ENCODE peak calls at places on chromosomes 1 and 21, in nine cellular contexts. One of them, this sample, is unnamed.

GRCh38 chr1:36781098-36781497 is 253.2 kb downstream of the GRIK3 start:
- DNase-seq in lower lobe of right lung: no peak
- DNase-seq in IMR-90: no peak
- DNase-seq in fibroblast of lung: no peak
- DNase-seq in ovary: no peak
- DNase-seq in body of pancreas: no peak
- DNase-seq in transverse colon: no peak
- DNase-seq in tibial nerve: no peak
- DNase-seq in suprapubic skin: no peak
- DNase-seq in this sample: no peak

GRCh38 chr1:236689713-236690569 is 3.6 kb downstream of the ACTN2 start:
- DNase-seq in lower lobe of right lung: no peak
- DNase-seq in IMR-90: no peak
- DNase-seq in fibroblast of lung: no peak
- DNase-seq in ovary: no peak
- DNase-seq in body of pancreas: no peak
- DNase-seq in transverse colon: no peak
- DNase-seq in tibial nerve: no peak
- DNase-seq in suprapubic skin: no peak
- DNase-seq in this sample: no peak

GRCh38 chr21:19049567-19049966 is 646.0 kb upstream of the TMPRSS15 start:
- DNase-seq in lower lobe of right lung: no peak
- DNase-seq in IMR-90: no peak
- DNase-seq in fibroblast of lung: no peak
- DNase-seq in ovary: no peak
- DNase-seq in body of pancreas: no peak
- DNase-seq in transverse colon: no peak
- DNase-seq in tibial nerve: no peak
- DNase-seq in suprapubic skin: no peak
- DNase-seq in this sample: no peak

GRCh38 chr1:117447661-117448060 is 80.4 kb downstream of the MAN1A2 start:
- DNase-seq in lower lobe of right lung: no peak
- DNase-seq in IMR-90: peak
- DNase-seq in fibroblast of lung: no peak
- DNase-seq in ovary: no peak
- DNase-seq in body of pancreas: no peak
- DNase-seq in transverse colon: no peak
- DNase-seq in tibial nerve: no peak
- DNase-seq in suprapubic skin: no peak
- DNase-seq in this sample: peak

GRCh38 chr1:166920561-166921475 is 44.8 kb upstream of the TADA1 start:
- DNase-seq in lower lobe of right lung: no peak
- DNase-seq in IMR-90: no peak
- DNase-seq in fibroblast of lung: no peak
- DNase-seq in ovary: no peak
- DNase-seq in body of pancreas: no peak
- DNase-seq in transverse colon: no peak
- DNase-seq in tibial nerve: no peak
- DNase-seq in suprapubic skin: no peak
- DNase-seq in this sample: no peak

GRCh38 chr1:159911668-159912067 is 11.7 kb upstream of the CFAP45 start:
- DNase-seq in lower lobe of right lung: no peak
- DNase-seq in IMR-90: no peak
- DNase-seq in fibroblast of lung: no peak
- DNase-seq in ovary: no peak
- DNase-seq in body of pancreas: no peak
- DNase-seq in transverse colon: no peak
- DNase-seq in tibial nerve: no peak
- DNase-seq in suprapubic skin: no peak
- DNase-seq in this sample: no peak

GRCh38 chr1:119878171-119878570 is 18.1 kb downstream of the ADAM30 start:
- DNase-seq in lower lobe of right lung: no peak
- DNase-seq in IMR-90: no peak
- DNase-seq in fibroblast of lung: peak
- DNase-seq in ovary: no peak
- DNase-seq in body of pancreas: no peak
- DNase-seq in transverse colon: no peak
- DNase-seq in tibial nerve: no peak
- DNase-seq in suprapubic skin: no peak
- DNase-seq in this sample: no peak

GRCh38 chr1:65049941-65050713 is 83.8 kb upstream of the JAK1 start:
- DNase-seq in lower lobe of right lung: no peak
- DNase-seq in IMR-90: no peak
- DNase-seq in fibroblast of lung: no peak
- DNase-seq in ovary: no peak
- DNase-seq in body of pancreas: no peak
- DNase-seq in transverse colon: no peak
- DNase-seq in tibial nerve: no peak
- DNase-seq in suprapubic skin: no peak
- DNase-seq in this sample: no peak

GRCh38 chr1:28172690-28173150 is 3.8 kb downstream of the PTAFR start:
- DNase-seq in lower lobe of right lung: peak
- DNase-seq in IMR-90: no peak
- DNase-seq in fibroblast of lung: peak
- DNase-seq in ovary: no peak
- DNase-seq in body of pancreas: no peak
- DNase-seq in transverse colon: peak
- DNase-seq in tibial nerve: no peak
- DNase-seq in suprapubic skin: no peak
- DNase-seq in this sample: no peak
- H3K4me3 ChIP-seq in lower lobe of right lung: peak
- H3K4me3 ChIP-seq in IMR-90: no peak
- H3K4me3 ChIP-seq in fibroblast of lung: no peak
- H3K4me3 ChIP-seq in ovary: no peak
- H3K4me3 ChIP-seq in body of pancreas: no peak
- H3K4me3 ChIP-seq in transverse colon: no peak
- H3K4me3 ChIP-seq in tibial nerve: no peak
- H3K4me3 ChIP-seq in suprapubic skin: no peak
- H3K4me3 ChIP-seq in this sample: no peak

DNA sequence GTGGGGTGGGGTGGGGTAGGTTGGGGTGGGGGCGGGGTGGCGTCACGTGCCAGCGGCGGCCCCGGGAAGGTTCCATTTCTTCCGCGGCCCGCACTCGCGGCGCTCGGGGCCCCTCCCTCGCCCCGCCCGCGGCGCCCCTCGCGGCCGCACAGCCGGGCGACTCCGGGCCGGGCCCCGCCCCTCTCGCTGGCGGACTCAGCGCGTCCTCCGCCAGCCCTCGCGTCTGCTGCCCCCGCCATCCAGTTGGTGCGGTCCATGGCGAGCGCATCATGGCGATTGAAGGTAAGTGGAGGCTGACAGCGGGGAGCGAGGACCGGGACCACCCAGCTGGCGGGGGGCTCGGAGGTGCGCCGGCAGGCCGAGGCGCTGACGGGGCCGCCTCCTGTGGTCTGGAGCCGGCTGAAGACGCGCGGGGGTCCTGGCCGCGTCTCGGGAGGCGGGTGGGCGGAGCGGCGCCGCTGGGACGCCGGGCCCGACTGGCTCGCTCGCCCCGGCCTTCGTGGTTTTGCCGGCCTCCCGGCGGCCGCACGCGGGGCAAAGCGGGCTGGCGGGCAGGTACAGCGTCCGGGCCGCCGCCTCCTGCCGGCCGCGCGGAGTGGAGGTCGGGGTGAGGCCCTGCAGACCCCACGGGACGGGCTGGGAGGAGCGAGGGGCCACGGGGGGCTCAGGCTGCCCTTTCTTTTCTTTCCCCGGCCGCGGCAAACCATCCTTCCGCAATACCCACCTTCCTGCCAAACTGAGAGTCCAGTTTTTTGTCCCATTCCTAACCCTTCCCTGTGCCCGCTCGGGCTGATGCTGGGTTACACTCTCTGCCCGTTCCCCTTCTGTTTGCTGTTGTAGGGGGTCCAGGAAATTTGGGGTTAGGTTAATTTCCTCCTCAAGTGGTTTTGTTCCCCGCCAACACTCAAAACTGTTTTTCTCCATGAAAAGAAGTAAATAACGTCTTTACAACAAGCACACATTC is at the start of gene SYT14:
- DNase-seq in lower lobe of right lung: no peak
- DNase-seq in IMR-90: peak
- DNase-seq in fibroblast of lung: peak
- DNase-seq in ovary: no peak
- DNase-seq in body of pancreas: peak
- DNase-seq in transverse colon: no peak
- DNase-seq in tibial nerve: no peak
- DNase-seq in suprapubic skin: no peak
- DNase-seq in this sample: peak
- TF ChIP-seq CTCF in lower lobe of right lung: no peak
- TF ChIP-seq CTCF in IMR-90: no peak
- TF ChIP-seq CTCF in fibroblast of lung: no peak
- TF ChIP-seq CTCF in ovary: no peak
- TF ChIP-seq CTCF in body of pancreas: no peak
- TF ChIP-seq CTCF in transverse colon: no peak
- TF ChIP-seq CTCF in tibial nerve: no peak
- TF ChIP-seq CTCF in suprapubic skin: no peak
- TF ChIP-seq CTCF in this sample: no peak

GRCh38 chr1:6597777-6598131 is 4.9 kb downstream of the KLHL21 start:
- DNase-seq in lower lobe of right lung: no peak
- DNase-seq in IMR-90: no peak
- DNase-seq in fibroblast of lung: no peak
- DNase-seq in ovary: no peak
- DNase-seq in body of pancreas: no peak
- DNase-seq in transverse colon: no peak
- DNase-seq in tibial nerve: no peak
- DNase-seq in suprapubic skin: no peak
- DNase-seq in this sample: no peak

GRCh38 chr1:6600410-6601048 is 2.1 kb downstream of the KLHL21 start:
- DNase-seq in lower lobe of right lung: no peak
- DNase-seq in IMR-90: peak
- DNase-seq in fibroblast of lung: no peak
- DNase-seq in ovary: no peak
- DNase-seq in body of pancreas: no peak
- DNase-seq in transverse colon: no peak
- DNase-seq in tibial nerve: no peak
- DNase-seq in suprapubic skin: no peak
- DNase-seq in this sample: peak

GRCh38 chr1:6601049-6601864 is 1.4 kb downstream of the KLHL21 start:
- DNase-seq in lower lobe of right lung: peak
- DNase-seq in IMR-90: peak
- DNase-seq in fibroblast of lung: peak
- DNase-seq in ovary: peak
- DNase-seq in body of pancreas: peak
- DNase-seq in transverse colon: peak
- DNase-seq in tibial nerve: peak
- DNase-seq in suprapubic skin: peak
- DNase-seq in this sample: peak

GRCh38 chr1:6596886-6597776 is 5.5 kb downstream of the KLHL21 start:
- DNase-seq in lower lobe of right lung: no peak
- DNase-seq in IMR-90: no peak
- DNase-seq in fibroblast of lung: no peak
- DNase-seq in ovary: no peak
- DNase-seq in body of pancreas: no peak
- DNase-seq in transverse colon: no peak
- DNase-seq in tibial nerve: no peak
- DNase-seq in suprapubic skin: no peak
- DNase-seq in this sample: no peak

DNA sequence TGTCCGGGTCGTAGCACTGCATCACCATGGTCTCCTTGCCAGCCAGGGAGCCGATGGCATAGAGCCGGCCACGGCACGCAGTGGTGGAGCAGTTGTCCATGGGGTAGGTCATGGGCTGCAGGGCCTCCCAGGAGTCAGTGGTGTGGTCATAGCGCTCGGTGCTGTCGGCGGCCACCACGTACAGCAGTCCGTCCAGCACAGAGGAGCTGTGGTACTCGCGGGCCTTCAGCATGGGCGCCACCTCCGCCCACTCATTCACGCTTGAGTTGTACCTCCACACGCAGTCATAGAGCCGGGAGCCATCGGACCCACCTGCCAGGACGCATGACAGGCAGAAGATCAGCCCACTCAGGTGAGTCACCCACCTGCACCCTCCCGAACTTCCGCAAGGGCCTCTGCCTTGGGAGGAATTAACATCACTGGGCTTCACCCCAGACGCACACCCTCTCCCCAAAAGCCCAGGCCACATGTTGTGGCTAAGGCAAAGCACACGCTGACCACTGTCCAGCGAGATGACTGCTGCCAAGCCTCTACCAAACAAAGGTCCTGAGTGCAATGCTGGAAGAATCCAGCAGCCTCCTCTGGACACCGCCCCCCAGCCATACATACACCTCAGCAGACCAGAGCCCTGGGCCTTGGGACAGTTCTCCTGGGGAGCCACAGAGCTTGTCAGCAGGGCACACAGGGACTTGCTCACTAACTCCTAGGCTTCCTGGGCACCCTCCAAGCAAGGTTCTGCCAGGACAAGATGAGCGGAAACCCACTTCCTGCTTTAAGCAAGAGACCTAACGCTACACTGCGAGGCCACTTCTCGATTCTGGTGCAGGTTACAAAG is 3.3 kb downstream of the KLHL21 start:
- DNase-seq in lower lobe of right lung: no peak
- DNase-seq in IMR-90: no peak
- DNase-seq in fibroblast of lung: peak
- DNase-seq in ovary: no peak
- DNase-seq in body of pancreas: no peak
- DNase-seq in transverse colon: peak
- DNase-seq in tibial nerve: no peak
- DNase-seq in suprapubic skin: no peak
- DNase-seq in this sample: peak
- H3K4me3 ChIP-seq in lower lobe of right lung: peak
- H3K4me3 ChIP-seq in IMR-90: no peak
- H3K4me3 ChIP-seq in fibroblast of lung: peak
- H3K4me3 ChIP-seq in ovary: peak
- H3K4me3 ChIP-seq in body of pancreas: no peak
- H3K4me3 ChIP-seq in transverse colon: no peak
- H3K4me3 ChIP-seq in tibial nerve: peak
- H3K4me3 ChIP-seq in suprapubic skin: peak
- H3K4me3 ChIP-seq in this sample: peak

GRCh38 chr1:161260346-161260745 is 1.8 kb downstream of the PCP4L1 start:
- DNase-seq in lower lobe of right lung: no peak
- DNase-seq in IMR-90: no peak
- DNase-seq in fibroblast of lung: no peak
- DNase-seq in ovary: no peak
- DNase-seq in body of pancreas: no peak
- DNase-seq in transverse colon: no peak
- DNase-seq in tibial nerve: no peak
- DNase-seq in suprapubic skin: no peak
- DNase-seq in this sample: no peak

GRCh38 chr1:161259765-161260164 is 1.2 kb downstream of the PCP4L1 start:
- DNase-seq in lower lobe of right lung: no peak
- DNase-seq in IMR-90: no peak
- DNase-seq in fibroblast of lung: no peak
- DNase-seq in ovary: no peak
- DNase-seq in body of pancreas: no peak
- DNase-seq in transverse colon: no peak
- DNase-seq in tibial nerve: no peak
- DNase-seq in suprapubic skin: no peak
- DNase-seq in this sample: no peak

GRCh38 chr1:161261859-161262225 is 3.3 kb downstream of the PCP4L1 start:
- DNase-seq in lower lobe of right lung: no peak
- DNase-seq in IMR-90: no peak
- DNase-seq in fibroblast of lung: no peak
- DNase-seq in ovary: no peak
- DNase-seq in body of pancreas: no peak
- DNase-seq in transverse colon: no peak
- DNase-seq in tibial nerve: no peak
- DNase-seq in suprapubic skin: no peak
- DNase-seq in this sample: peak

GRCh38 chr1:161260939-161261858 is 2.7 kb downstream of the PCP4L1 start:
- DNase-seq in lower lobe of right lung: no peak
- DNase-seq in IMR-90: no peak
- DNase-seq in fibroblast of lung: no peak
- DNase-seq in ovary: no peak
- DNase-seq in body of pancreas: no peak
- DNase-seq in transverse colon: no peak
- DNase-seq in tibial nerve: no peak
- DNase-seq in suprapubic skin: no peak
- DNase-seq in this sample: no peak

GRCh38 chr1:161258439-161259386 is at the start of gene PCP4L1:
- DNase-seq in lower lobe of right lung: peak
- DNase-seq in IMR-90: peak
- DNase-seq in fibroblast of lung: peak
- DNase-seq in ovary: peak
- DNase-seq in body of pancreas: peak
- DNase-seq in transverse colon: peak
- DNase-seq in tibial nerve: no peak
- DNase-seq in suprapubic skin: no peak
- DNase-seq in this sample: peak
- TF ChIP-seq CTCF in lower lobe of right lung: no peak
- TF ChIP-seq CTCF in IMR-90: no peak
- TF ChIP-seq CTCF in fibroblast of lung: no peak
- TF ChIP-seq CTCF in ovary: no peak
- TF ChIP-seq CTCF in body of pancreas: no peak
- TF ChIP-seq CTCF in transverse colon: no peak
- TF ChIP-seq CTCF in tibial nerve: no peak
- TF ChIP-seq CTCF in suprapubic skin: no peak
- TF ChIP-seq CTCF in this sample: no peak

This sample was measured in choroid plexus epithelial cell.